ENCODE peak calls at places on chromosomes 5 and 9, in six cellular contexts. V is mesenchymal stem cell; A is HT1080; F is activated CD4-positive, alpha-beta T cell treated with anti-CD3 and anti-CD28 coated beads, Interleukin-2, amount 50 U/mL, for 1 hour; X is NB4; Q is RPMI7951. M is an unnamed sample.
A peak's percentile ranks its signal among the peaks of the same experiment; 100 is the strongest.

GRCh38 chr5:61275841-61276240 is 56.2 kb upstream of the ZSWIM6 start:
- DNase-seq in A (peak; percentile 88), V (peak; percentile 66), Q (peak; percentile 81), F (no peak), X (peak; percentile 87), M (no peak)

GRCh38 chr9:83707518-83707767 is 315 bp downstream of the UBQLN1 start:
- DNase-seq in V (peak; percentile 88), Q (peak; percentile 72), A (peak; percentile 82), X (no peak), F (no peak), M (peak; percentile 26)

GRCh38 chr9:130843049-130843908 is 8.2 kb downstream of the ABL1 start:
- DNase-seq in F (no peak), V (no peak), Q (no peak), A (no peak), X (no peak), M (no peak)

GRCh38 chr5:33343661-33344327 is 97.0 kb upstream of the TARS1 start:
- DNase-seq in A (peak; percentile 71), X (no peak), Q (peak; percentile 65), V (peak; percentile 52), F (no peak), M (no peak)

GRCh38 chr9:22307013-22307711 is 139.5 kb upstream of the DMRTA1 start:
- DNase-seq in X (no peak), A (peak; percentile 45), Q (peak; percentile 56), F (no peak), V (peak; percentile 64), M (no peak)

GRCh38 chr5:54754878-54755277 is 230.5 kb downstream of the ESM1 start:
- DNase-seq in Q (no peak), F (no peak), A (no peak), V (no peak), X (no peak), M (no peak)

GRCh38 chr5:83151821-83152220 is 74.5 kb downstream of the XRCC4 start:
- DNase-seq in A (no peak), X (no peak), Q (no peak), F (no peak), V (no peak), M (no peak)

GRCh38 chr5:57795203-57795602 is 312.6 kb upstream of the ACTBL2 start:
- DNase-seq in V (no peak), A (no peak), Q (no peak), X (no peak), F (no peak), M (no peak)

GRCh38 chr5:160770718-160771117 is 81.3 kb downstream of the ATP10B start:
- DNase-seq in V (no peak), Q (no peak), A (no peak), F (no peak), X (no peak), M (no peak)

GRCh38 chr5:14186132-14186830 is 43.1 kb downstream of the TRIO start:
- DNase-seq in A (peak; percentile 88), F (no peak), X (no peak), Q (peak; percentile 59), V (peak; percentile 48), M (no peak)

GRCh38 chr9:34114436-34114835 is 12.1 kb downstream of the DCAF12 start:
- DNase-seq in F (no peak), A (no peak), V (no peak), Q (no peak), X (no peak), M (no peak)

GRCh38 chr9:115966660-115967059 is 186.9 kb upstream of the PAPPA start:
- DNase-seq in X (no peak), V (no peak), F (no peak), A (no peak), Q (no peak), M (no peak)

GRCh38 chr5:142922223-142922952 is 152.2 kb downstream of the ARHGAP26 start:
- DNase-seq in A (peak; percentile 66), Q (peak; percentile 42), X (peak; percentile 65), F (no peak), V (peak; percentile 57), M (no peak)

GRCh38 chr9:6272229-6272597 is 56.0 kb upstream of the TPD52L3 start:
- DNase-seq in X (no peak), Q (no peak), V (peak; percentile 68), A (no peak), F (no peak), M (no peak)

GRCh38 chr5:172299916-172300439 is 16.4 kb upstream of the UBTD2 start:
- DNase-seq in Q (peak; percentile 58), X (peak; percentile 26), F (no peak), V (peak; percentile 77), A (peak; percentile 47), M (no peak)